ENCODE peak calls at places on chromosomes 12 and 14, in five cellular contexts. O is activated T-cell treated with anti-CD3 and anti-CD28 coated beads for 1 hour, M is mesothelial cell of epicardium, E is HS-27A, D is Peyer's patch. S is an unnamed sample.

GRCh38 chr12:69534389-69534822 is 50.9 kb upstream of the CCT2 start:
- DNase-seq in O (no peak), M (peak; percentile 50), E (peak; percentile 92), D (peak; percentile 57), S (peak; percentile 34)

GRCh38 chr12:127389923-127390322 is 877.0 kb upstream of the TMEM132C start:
- DNase-seq in O (no peak), M (peak; percentile 46), E (no peak), D (no peak), S (no peak)

GRCh38 chr12:49825360-49825970 is 2.7 kb downstream of the NCKAP5L start:
- DNase-seq in O (no peak), M (no peak), E (no peak), D (no peak), S (peak; percentile 50)

GRCh38 chr12:54009171-54010052 is 627 bp downstream of the HOXC8 start:
- DNase-seq in O (no peak), M (no peak), E (no peak), D (no peak), S (no peak)

GRCh38 chr14:36810209-36810608 is 148.5 kb downstream of the PAX9 start:
- DNase-seq in O (no peak), M (no peak), E (no peak), D (no peak), S (no peak)

GRCh38 chr12:65495233-65495632 is 216.8 kb downstream of the MSRB3 start:
- DNase-seq in O (no peak), M (no peak), E (peak; percentile 80), D (no peak), S (no peak)

GRCh38 chr12:23484238-23484637 is 465.2 kb downstream of the SOX5 start:
- DNase-seq in O (no peak), M (no peak), E (no peak), D (no peak), S (no peak)

GRCh38 chr14:100849432-100849831 is 23.5 kb downstream of the MEG3 start:
- DNase-seq in O (no peak), M (no peak), E (no peak), D (no peak), S (no peak)

GRCh38 chr12:116520801-116521471 is 38.2 kb upstream of the MAP1LC3B2 start:
- DNase-seq in O (no peak), M (no peak), E (no peak), D (no peak), S (no peak)

GRCh38 chr14:32129124-32129523 is 52.0 kb downstream of the ARHGAP5 start:
- DNase-seq in O (no peak), M (no peak), E (no peak), D (no peak), S (no peak)

GRCh38 chr12:45670339-45671065 is 59.0 kb upstream of the ARID2 start:
- DNase-seq in O (no peak), M (no peak), E (no peak), D (no peak), S (no peak)

GRCh38 chr14:100400115-100400514 is 77.0 kb downstream of the SLC25A47 start:
- DNase-seq in O (no peak), M (no peak), E (no peak), D (no peak), S (no peak)

GRCh38 chr14:103522028-103522581 is 525 bp downstream of the CKB start:
- DNase-seq in O (no peak), M (no peak), E (no peak), D (no peak), S (peak; percentile 58)

GRCh38 chr12:121202407-121203355 is 7.2 kb upstream of the P2RX4 start:
- DNase-seq in O (no peak), M (no peak), E (no peak), D (no peak), S (no peak)

GRCh38 chr14:45610303-45610702 is 357.3 kb upstream of the MIS18BP1 start:
- DNase-seq in O (no peak), M (no peak), E (peak; percentile 14), D (no peak), S (no peak)

GRCh38 chr12:1799882-1800645 is 20.3 kb upstream of the LRTM2 start:
- DNase-seq in O (no peak), M (no peak), E (no peak), D (peak; percentile 43), S (peak; percentile 19)

GRCh38 chr12:49874142-49874897 is 29.4 kb downstream of the FAIM2 start:
- DNase-seq in O (no peak), M (no peak), E (no peak), D (peak; percentile 25), S (no peak)

GRCh38 chr12:118432812-118433540 is 56.6 kb downstream of the SUDS3 start:
- DNase-seq in O (no peak), M (no peak), E (no peak), D (peak; percentile 48), S (no peak)

GRCh38 chr12:88839486-88839885 is 259.2 kb upstream of the KITLG start:
- DNase-seq in O (no peak), M (no peak), E (no peak), D (no peak), S (no peak)

GRCh38 chr12:101823891-101824290 is 6.9 kb downstream of the GNPTAB start:
- DNase-seq in O (peak; percentile 45), M (no peak), E (no peak), D (peak; percentile 72), S (peak; percentile 34)

GRCh38 chr12:6631549-6631961 is 4.2 kb downstream of the LPAR5 start:
- DNase-seq in O (no peak), M (no peak), E (no peak), D (peak; percentile 88), S (peak; percentile 87)

GRCh38 chr12:15543347-15543746 is 221.0 kb downstream of the PTPRO start:
- DNase-seq in O (no peak), M (no peak), E (no peak), D (no peak), S (no peak)

GRCh38 chr14:52018252-52018651 is 28.9 kb downstream of the RTRAF start:
- DNase-seq in O (no peak), M (no peak), E (no peak), D (peak; percentile 78), S (peak; percentile 81)

GRCh38 chr14:85399196-85399595 is 130.7 kb upstream of the FLRT2 start:
- DNase-seq in O (no peak), M (no peak), E (peak; percentile 45), D (no peak), S (no peak)

GRCh38 chr12:21444193-21445146 is 7.0 kb downstream of the PYROXD1 start:
- DNase-seq in O (no peak), M (no peak), E (no peak), D (no peak), S (no peak)

GRCh38 chr12:31324116-31324844 is 1.7 kb downstream of the SINHCAF start:
- DNase-seq in O (peak; percentile 61), M (peak; percentile 77), E (peak; percentile 59), D (peak; percentile 89), S (peak; percentile 75)

GRCh38 chr12:14854586-14855163 is 11.3 kb upstream of the ART4 start:
- DNase-seq in O (no peak), M (no peak), E (no peak), D (no peak), S (no peak)

GRCh38 chr14:59346796-59347510 is 118.2 kb downstream of the GPR135 start:
- DNase-seq in O (no peak), M (no peak), E (no peak), D (no peak), S (no peak)

GRCh38 chr14:106737025-106737424 is 1210.6 kb downstream of the TMEM121 start:
- DNase-seq in O (no peak), M (no peak), E (no peak), D (no peak), S (no peak)

GRCh38 chr12:41473441-41473840 is 285.3 kb downstream of the PDZRN4 start:
- DNase-seq in O (no peak), M (no peak), E (no peak), D (no peak), S (no peak)

GRCh38 chr12:1881301-1881700 is 37.2 kb downstream of the CACNA2D4 start:
- DNase-seq in O (no peak), M (no peak), E (no peak), D (no peak), S (no peak)

GRCh38 chr14:22303589-22304195 is 285.3 kb downstream of the DAD1 start:
- DNase-seq in O (no peak), M (no peak), E (no peak), D (no peak), S (no peak)

GRCh38 chr14:55448146-55448614 is 7.8 kb upstream of the TBPL2 start:
- DNase-seq in O (no peak), M (no peak), E (peak; percentile 97), D (peak; percentile 82), S (no peak)

GRCh38 chr14:95049952-95050351 is 107.4 kb downstream of the DICER1 start:
- DNase-seq in O (no peak), M (no peak), E (no peak), D (no peak), S (no peak)

GRCh38 chr12:75722714-75723200 is 211.3 kb upstream of the KRR1 start:
- DNase-seq in O (peak; percentile 16), M (no peak), E (peak; percentile 73), D (peak; percentile 65), S (peak; percentile 53)

GRCh38 chr14:95300697-95301526 is 18.8 kb downstream of the CLMN start:
- DNase-seq in O (no peak), M (no peak), E (no peak), D (no peak), S (peak; percentile 9)

GRCh38 chr12:97312570-97313135 is 150.0 kb upstream of the RMST start:
- DNase-seq in O (no peak), M (no peak), E (no peak), D (no peak), S (no peak)

GRCh38 chr14:71733210-71733883 is 198.9 kb upstream of the RGS6 start:
- DNase-seq in O (no peak), M (no peak), E (no peak), D (no peak), S (no peak)

GRCh38 chr12:58750484-58750883 is 169.8 kb downstream of the LRIG3 start:
- DNase-seq in O (no peak), M (no peak), E (peak; percentile 51), D (no peak), S (no peak)

S was measured in left colon.